ENCODE peak calls at places on chromosomes 6 and 20, in four cellular contexts. K, R, B and X are unnamed samples.

GRCh38 chr20:20369353-20370086 is 1.6 kb downstream of the INSM1 start:
- DNase-seq in K (peak; percentile 72), R (no peak), B (no peak), X (no peak)

GRCh38 chr6:151807513-151808330 is at the start of gene ESR1:
- DNase-seq in K (peak; percentile 89), R (no peak), B (peak; percentile 45), X (peak; percentile 49)

GRCh38 chr20:57594092-57594911 is 25.9 kb downstream of the ZBP1 start:
- DNase-seq in K (peak; percentile 78), R (peak; percentile 19), B (peak; percentile 74), X (peak; percentile 47)

GRCh38 chr20:23161968-23162696 is 76.0 kb upstream of the CD93 start:
- DNase-seq in K (no peak), R (no peak), B (peak; percentile 94), X (no peak)

GRCh38 chr20:4740774-4741431 is 19.2 kb downstream of the PRND start:
- DNase-seq in K (peak; percentile 91), R (peak; percentile 25), B (no peak), X (peak; percentile 53)

GRCh38 chr6:167049275-167049674 is 50.1 kb downstream of the CEP43 start:
- DNase-seq in K (no peak), R (no peak), B (no peak), X (no peak)

GRCh38 chr6:21348462-21349195 is 244.9 kb upstream of the SOX4 start:
- DNase-seq in K (peak; percentile 45), R (peak; percentile 29), B (peak; percentile 53), X (peak; percentile 71)

GRCh38 chr6:166627875-166628849 is 1.1 kb upstream of the RPS6KA2 start:
- DNase-seq in K (peak; percentile 78), R (peak; percentile 29), B (peak; percentile 86), X (peak; percentile 75)

GRCh38 chr20:64130876-64131275 is 23.5 kb upstream of the NPBWR2 start:
- DNase-seq in K (no peak), R (no peak), B (peak; percentile 16), X (no peak)
- H3K4me3 ChIP-seq in K (no peak overlapping the region), R (no peak overlapping the region), B (no peak overlapping the region), X (no peak overlapping the region)

GRCh38 chr6:16729744-16730143 is 31.5 kb downstream of the ATXN1 start:
- DNase-seq in K (no peak), R (no peak), B (no peak), X (no peak)

GRCh38 chr6:16728513-16729182 is 32.6 kb downstream of the ATXN1 start:
- DNase-seq in K (no peak), R (no peak), B (no peak), X (no peak)

GRCh38 chr6:16725145-16725864 is 36.0 kb downstream of the ATXN1 start:
- DNase-seq in K (no peak), R (peak; percentile 94), B (no peak), X (peak; percentile 85)

GRCh38 chr6:16729183-16729696 is 32.0 kb downstream of the ATXN1 start:
- DNase-seq in K (no peak), R (peak; percentile 43), B (no peak), X (peak; percentile 61)

GRCh38 chr6:16727996-16728395 is 33.3 kb downstream of the ATXN1 start:
- DNase-seq in K (no peak), R (no peak), B (peak; percentile 61), X (no peak)
- H3K4me3 ChIP-seq in K (no peak overlapping the region), R (no peak overlapping the region), B (no peak overlapping the region), X (no peak overlapping the region)

DNA sequence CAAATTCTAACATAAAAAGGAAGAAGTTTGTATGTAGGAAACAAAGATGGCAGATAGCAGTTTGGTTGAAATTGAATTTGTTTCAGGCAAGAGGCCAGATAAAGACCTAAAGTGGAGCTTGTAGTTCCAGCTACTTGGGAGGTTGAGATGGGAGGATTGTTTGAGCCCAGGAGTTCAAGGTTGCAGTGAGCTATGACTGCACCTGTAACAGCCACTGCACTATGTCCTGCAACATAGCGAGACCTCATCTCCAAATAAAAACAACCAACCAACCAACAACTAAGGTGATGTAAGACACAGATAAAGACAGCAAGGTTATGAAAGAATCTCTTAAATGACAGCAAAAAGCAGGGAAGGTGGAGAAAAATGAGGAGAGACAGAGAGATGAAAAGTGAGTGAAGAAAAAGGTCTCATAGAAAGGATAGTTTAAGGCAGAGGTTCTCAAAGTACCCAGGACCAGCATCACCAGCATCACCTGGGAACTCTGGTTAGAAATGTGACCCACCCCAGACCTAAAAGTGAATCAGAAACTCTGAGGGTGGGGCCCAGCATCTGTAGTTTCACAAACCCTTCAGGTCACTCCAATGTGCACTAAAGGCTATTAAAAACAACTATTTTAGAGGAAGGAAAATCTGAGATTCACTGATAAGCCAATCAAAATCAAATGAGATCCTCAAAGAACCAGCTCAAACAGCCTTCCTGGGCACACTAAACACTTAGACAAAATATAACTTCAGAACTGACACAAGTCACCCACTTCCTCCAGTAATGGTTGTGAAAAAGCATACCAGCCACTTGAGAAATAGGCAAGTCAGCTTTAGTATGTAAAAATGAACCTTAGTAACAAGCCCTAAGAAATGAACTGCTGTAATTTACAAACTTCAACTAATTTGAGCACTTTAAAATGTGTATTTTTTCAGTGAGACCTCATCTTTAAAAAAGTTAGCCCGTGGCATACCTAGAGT is 57.6 kb downstream of the FAM184A start:
- DNase-seq in K (no peak), R (no peak), B (no peak), X (no peak)
- H3K4me3 ChIP-seq in K (no peak overlapping the region), R (no peak overlapping the region), B (no peak overlapping the region), X (no peak overlapping the region)

DNA sequence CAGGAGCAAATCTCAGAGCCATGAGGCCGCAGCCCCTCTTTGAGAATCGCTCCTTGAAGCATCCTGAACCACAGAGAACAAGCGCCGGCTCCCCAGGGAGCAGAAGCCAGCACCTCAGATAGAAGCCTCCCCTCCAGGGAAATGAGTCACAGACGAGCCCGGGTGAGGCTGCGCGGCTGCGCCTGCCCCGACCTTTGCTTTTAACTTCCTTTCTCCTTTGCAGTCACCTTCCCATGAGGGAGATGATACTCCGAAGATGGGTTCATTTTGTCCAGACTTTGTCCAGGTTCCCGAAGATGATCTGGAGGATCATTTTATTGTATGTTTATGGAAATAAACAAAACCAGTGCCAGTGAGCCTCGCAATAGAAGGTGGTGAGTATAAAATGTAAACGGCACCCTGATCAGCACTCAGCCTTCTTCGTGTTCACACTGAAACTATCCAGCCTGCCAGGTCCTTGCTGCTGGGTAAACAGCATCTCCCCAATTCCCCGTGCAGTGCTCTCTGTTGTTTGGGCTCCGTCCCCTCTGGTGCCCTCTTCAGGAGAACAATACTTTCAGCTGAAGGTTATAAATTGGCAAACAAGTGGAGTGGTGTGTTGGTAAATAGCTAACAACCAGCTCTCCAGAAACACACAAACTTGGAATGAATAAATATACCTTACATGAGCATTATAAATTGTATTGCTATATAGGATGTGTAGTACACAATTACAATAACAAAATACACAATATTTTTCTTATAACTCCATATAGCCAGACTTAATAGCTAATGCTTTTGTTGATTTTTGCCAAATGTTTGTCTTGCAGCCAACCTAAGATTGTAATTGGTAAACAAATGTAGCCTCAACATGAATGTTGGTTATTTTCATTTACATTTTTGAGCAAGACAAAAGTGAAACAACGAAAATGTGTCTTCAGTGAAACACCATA is 41.4 kb upstream of the TMEM181 start:
- DNase-seq in K (peak; percentile 95), R (peak; percentile 85), B (no peak), X (peak; percentile 89)
- H3K4me3 ChIP-seq in K (peak overlapping the region; percentile 48), R (peak overlapping the region; percentile 57), B (peak overlapping the region; percentile 35), X (peak overlapping the region; percentile 76)

GRCh38 chr20:31485450-31486339 is 10.6 kb downstream of the REM1 start:
- DNase-seq in K (peak; percentile 80), R (peak; percentile 26), B (peak; percentile 51), X (peak; percentile 58)
- H3K4me3 ChIP-seq in K (peak overlapping the region; percentile 85), R (no peak overlapping the region), B (peak overlapping the region; percentile 6), X (no peak overlapping the region)

DNA sequence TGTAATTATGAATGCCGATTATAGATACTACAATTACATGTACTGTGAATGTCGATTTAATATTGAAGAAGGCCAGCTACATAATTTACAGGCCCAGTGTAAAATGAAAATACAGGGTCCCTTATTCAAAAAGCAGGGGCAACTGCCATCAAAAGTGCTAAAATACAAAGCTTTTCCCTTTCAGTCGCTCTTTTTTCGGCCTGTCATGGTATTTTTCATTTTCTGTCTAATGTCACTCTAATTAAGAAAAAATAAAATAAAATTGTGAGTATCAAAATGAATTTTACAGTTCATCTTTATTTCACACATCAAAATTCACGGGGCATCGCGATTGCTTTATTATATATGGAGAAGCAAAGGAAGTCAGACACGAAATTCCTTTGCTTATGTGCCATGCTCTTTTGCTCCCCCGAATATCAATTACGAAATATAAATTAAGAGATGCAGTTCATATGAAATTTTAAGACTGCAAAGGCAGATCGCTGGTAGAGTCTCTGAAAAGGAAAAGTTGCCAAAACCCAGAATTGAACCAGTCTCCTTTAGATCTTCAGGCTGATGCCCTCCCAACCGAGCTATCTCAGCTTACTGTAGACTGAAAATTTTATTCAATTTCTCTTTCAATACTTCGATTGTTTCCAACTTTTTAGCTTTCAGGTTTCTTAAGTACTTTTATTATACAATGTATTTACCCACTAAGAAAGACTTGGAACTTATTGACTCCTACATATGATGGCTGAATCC is 197.0 kb downstream of the TRIM27 start:
- DNase-seq in K (no peak), R (no peak), B (no peak), X (no peak)
- H3K4me3 ChIP-seq in K (no peak overlapping the region), R (no peak overlapping the region), B (no peak overlapping the region), X (no peak overlapping the region)